ENCODE peak calls at places on chromosome 13, in nine cellular contexts. One of them, this sample, is unnamed.

GRCh38 chr13:19805765-19806164 is 23.0 kb upstream of the PSPC1 start:
- DNase-seq in transverse colon: no peak
- DNase-seq in HepG2: no peak
- DNase-seq in H1: no peak
- DNase-seq in K562: no peak
- DNase-seq in sigmoid colon: no peak
- DNase-seq in ovary: no peak
- DNase-seq in suprapubic skin: peak; percentile 60
- DNase-seq in tibial nerve: no peak
- DNase-seq in this sample: no peak

GRCh38 chr13:109331898-109332297 is 454.5 kb downstream of the IRS2 start:
- DNase-seq in transverse colon: no peak
- DNase-seq in HepG2: no peak
- DNase-seq in H1: no peak
- DNase-seq in K562: no peak
- DNase-seq in sigmoid colon: no peak
- DNase-seq in ovary: no peak
- DNase-seq in suprapubic skin: no peak
- DNase-seq in tibial nerve: no peak
- DNase-seq in this sample: no peak

GRCh38 chr13:106650690-106651205 is 82.8 kb upstream of the ARGLU1 start:
- DNase-seq in transverse colon: no peak
- DNase-seq in HepG2: no peak
- DNase-seq in H1: no peak
- DNase-seq in K562: no peak
- DNase-seq in sigmoid colon: no peak
- DNase-seq in ovary: no peak
- DNase-seq in suprapubic skin: no peak
- DNase-seq in tibial nerve: no peak
- DNase-seq in this sample: no peak

GRCh38 chr13:85597790-85598500 is 201.3 kb downstream of the SLITRK6 start:
- DNase-seq in transverse colon: no peak
- DNase-seq in HepG2: no peak
- DNase-seq in H1: no peak
- DNase-seq in K562: no peak
- DNase-seq in sigmoid colon: no peak
- DNase-seq in ovary: no peak
- DNase-seq in suprapubic skin: no peak
- DNase-seq in tibial nerve: no peak
- DNase-seq in this sample: no peak

GRCh38 chr13:111462221-111462764 is 141.9 kb downstream of the TEX29 start:
- DNase-seq in transverse colon: no peak
- DNase-seq in HepG2: no peak
- DNase-seq in H1: no peak
- DNase-seq in K562: no peak
- DNase-seq in sigmoid colon: peak; percentile 43
- DNase-seq in ovary: no peak
- DNase-seq in suprapubic skin: peak; percentile 69
- DNase-seq in tibial nerve: no peak
- DNase-seq in this sample: no peak

GRCh38 chr13:94710881-94711560 is 1.3 kb downstream of the SOX21 start:
- DNase-seq in transverse colon: no peak
- DNase-seq in HepG2: no peak
- DNase-seq in H1: no peak
- DNase-seq in K562: peak; percentile 54
- DNase-seq in sigmoid colon: no peak
- DNase-seq in ovary: no peak
- DNase-seq in suprapubic skin: no peak
- DNase-seq in tibial nerve: no peak
- DNase-seq in this sample: peak; percentile 85

GRCh38 chr13:29129616-29130015 is 309.5 kb downstream of the MTUS2 start:
- DNase-seq in transverse colon: no peak
- DNase-seq in HepG2: no peak
- DNase-seq in H1: no peak
- DNase-seq in K562: no peak
- DNase-seq in sigmoid colon: no peak
- DNase-seq in ovary: no peak
- DNase-seq in suprapubic skin: no peak
- DNase-seq in tibial nerve: no peak
- DNase-seq in this sample: no peak

GRCh38 chr13:108377646-108378206 is 108.2 kb downstream of the TNFSF13B start:
- DNase-seq in transverse colon: no peak
- DNase-seq in HepG2: no peak
- DNase-seq in H1: no peak
- DNase-seq in K562: no peak
- DNase-seq in sigmoid colon: no peak
- DNase-seq in ovary: no peak
- DNase-seq in suprapubic skin: no peak
- DNase-seq in tibial nerve: no peak
- DNase-seq in this sample: no peak

GRCh38 chr13:110961959-110962358 is 47.1 kb upstream of the ANKRD10 start:
- DNase-seq in transverse colon: no peak
- DNase-seq in HepG2: no peak
- DNase-seq in H1: no peak
- DNase-seq in K562: no peak
- DNase-seq in sigmoid colon: no peak
- DNase-seq in ovary: no peak
- DNase-seq in suprapubic skin: no peak
- DNase-seq in tibial nerve: no peak
- DNase-seq in this sample: no peak

GRCh38 chr13:110237895-110238294 is 69.1 kb downstream of the COL4A1 start:
- DNase-seq in transverse colon: no peak
- DNase-seq in HepG2: no peak
- DNase-seq in H1: no peak
- DNase-seq in K562: no peak
- DNase-seq in sigmoid colon: no peak
- DNase-seq in ovary: no peak
- DNase-seq in suprapubic skin: no peak
- DNase-seq in tibial nerve: no peak
- DNase-seq in this sample: no peak

GRCh38 chr13:35479223-35479536 is 2.7 kb upstream of the MAB21L1 start:
- DNase-seq in transverse colon: no peak
- DNase-seq in HepG2: no peak
- DNase-seq in H1: no peak
- DNase-seq in K562: no peak
- DNase-seq in sigmoid colon: no peak
- DNase-seq in ovary: no peak
- DNase-seq in suprapubic skin: no peak
- DNase-seq in tibial nerve: no peak
- DNase-seq in this sample: no peak

GRCh38 chr13:35481777-35482176 is 5.3 kb upstream of the MAB21L1 start:
- DNase-seq in transverse colon: no peak
- DNase-seq in HepG2: no peak
- DNase-seq in H1: no peak
- DNase-seq in K562: no peak
- DNase-seq in sigmoid colon: no peak
- DNase-seq in ovary: no peak
- DNase-seq in suprapubic skin: no peak
- DNase-seq in tibial nerve: no peak
- DNase-seq in this sample: no peak

GRCh38 chr13:35478384-35479222 is 2.1 kb upstream of the MAB21L1 start:
- DNase-seq in transverse colon: no peak
- DNase-seq in HepG2: no peak
- DNase-seq in H1: no peak
- DNase-seq in K562: no peak
- DNase-seq in sigmoid colon: peak; percentile 60
- DNase-seq in ovary: no peak
- DNase-seq in suprapubic skin: no peak
- DNase-seq in tibial nerve: no peak
- DNase-seq in this sample: no peak

GRCh38 chr13:35475960-35476943 is at the start of gene MAB21L1:
- DNase-seq in transverse colon: peak; percentile 9
- DNase-seq in HepG2: no peak
- DNase-seq in H1: no peak
- DNase-seq in K562: no peak
- DNase-seq in sigmoid colon: peak; percentile 71
- DNase-seq in ovary: peak; percentile 28
- DNase-seq in suprapubic skin: peak; percentile 80
- DNase-seq in tibial nerve: peak; percentile 77
- DNase-seq in this sample: peak; percentile 49

DNA sequence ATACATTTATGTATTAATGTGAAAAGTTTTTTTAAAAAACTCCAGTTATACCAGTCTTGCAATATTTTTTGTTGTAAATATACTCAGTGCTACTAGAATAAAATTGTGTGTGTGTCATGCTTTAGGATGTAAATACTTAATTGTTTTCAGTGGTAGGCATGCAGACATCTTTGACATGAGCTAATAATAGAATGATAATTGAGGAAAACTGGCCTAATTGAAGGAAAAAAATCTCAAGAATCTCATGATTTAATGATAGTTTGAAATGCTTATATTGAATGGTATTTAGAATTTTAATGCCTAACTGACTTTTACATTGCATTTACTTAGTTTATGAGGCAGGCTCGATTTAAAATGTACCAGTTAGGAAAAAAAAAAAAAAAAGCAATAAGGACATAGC is 3.2 kb upstream of the MAB21L1 start:
- DNase-seq in transverse colon: no peak
- DNase-seq in HepG2: no peak
- DNase-seq in H1: no peak
- DNase-seq in K562: no peak
- DNase-seq in sigmoid colon: no peak
- DNase-seq in ovary: no peak
- DNase-seq in suprapubic skin: no peak
- DNase-seq in tibial nerve: no peak
- DNase-seq in this sample: no peak
- H3K4me3 ChIP-seq in transverse colon: no peak overlapping the region
- H3K4me3 ChIP-seq in HepG2: no peak overlapping the region
- H3K4me3 ChIP-seq in H1: no peak overlapping the region
- H3K4me3 ChIP-seq in K562: no peak overlapping the region
- H3K4me3 ChIP-seq in sigmoid colon: no peak overlapping the region
- H3K4me3 ChIP-seq in ovary: no peak overlapping the region
- H3K4me3 ChIP-seq in suprapubic skin: no peak overlapping the region
- H3K4me3 ChIP-seq in tibial nerve: no peak overlapping the region
- H3K4me3 ChIP-seq in this sample: no peak overlapping the region

GRCh38 chr13:25179810-25180437 is 7.8 kb upstream of the AMER2 start:
- DNase-seq in transverse colon: no peak
- DNase-seq in HepG2: no peak
- DNase-seq in H1: no peak
- DNase-seq in K562: no peak
- DNase-seq in sigmoid colon: no peak
- DNase-seq in ovary: no peak
- DNase-seq in suprapubic skin: no peak
- DNase-seq in tibial nerve: no peak
- DNase-seq in this sample: no peak
- H3K4me1 ChIP-seq in transverse colon: no peaks in the 10 kb centered on the region
- H3K4me1 ChIP-seq in HepG2: no peaks in the 10 kb centered on the region
- H3K4me1 ChIP-seq in H1: peaks cover 2% of the 10 kb centered on the region
- H3K4me1 ChIP-seq in K562: no peaks in the 10 kb centered on the region
- H3K4me1 ChIP-seq in sigmoid colon: no peaks in the 10 kb centered on the region
- H3K4me1 ChIP-seq in ovary: no peaks in the 10 kb centered on the region
- H3K4me1 ChIP-seq in suprapubic skin: no peaks in the 10 kb centered on the region
- H3K4me1 ChIP-seq in tibial nerve: no peaks in the 10 kb centered on the region
- H3K4me1 ChIP-seq in this sample: no peaks in the 10 kb centered on the region

GRCh38 chr13:34640931-34641330 is 301.1 kb upstream of the NBEA start:
- DNase-seq in transverse colon: no peak
- DNase-seq in HepG2: no peak
- DNase-seq in H1: no peak
- DNase-seq in K562: no peak
- DNase-seq in sigmoid colon: no peak
- DNase-seq in ovary: no peak
- DNase-seq in suprapubic skin: no peak
- DNase-seq in tibial nerve: no peak
- DNase-seq in this sample: no peak

GRCh38 chr13:34638897-34639296 is 303.2 kb upstream of the NBEA start:
- DNase-seq in transverse colon: no peak
- DNase-seq in HepG2: no peak
- DNase-seq in H1: no peak
- DNase-seq in K562: no peak
- DNase-seq in sigmoid colon: no peak
- DNase-seq in ovary: no peak
- DNase-seq in suprapubic skin: no peak
- DNase-seq in tibial nerve: no peak
- DNase-seq in this sample: no peak

GRCh38 chr13:34634443-34634842 is 307.6 kb upstream of the NBEA start:
- DNase-seq in transverse colon: no peak
- DNase-seq in HepG2: no peak
- DNase-seq in H1: no peak
- DNase-seq in K562: no peak
- DNase-seq in sigmoid colon: no peak
- DNase-seq in ovary: no peak
- DNase-seq in suprapubic skin: no peak
- DNase-seq in tibial nerve: no peak
- DNase-seq in this sample: no peak

GRCh38 chr13:34640179-34640929 is 301.7 kb upstream of the NBEA start:
- DNase-seq in transverse colon: no peak
- DNase-seq in HepG2: no peak
- DNase-seq in H1: no peak
- DNase-seq in K562: no peak
- DNase-seq in sigmoid colon: no peak
- DNase-seq in ovary: no peak
- DNase-seq in suprapubic skin: no peak
- DNase-seq in tibial nerve: no peak
- DNase-seq in this sample: peak; percentile 54
- TF ChIP-seq EP300 in transverse colon: no peak
- TF ChIP-seq EP300 in HepG2: no peak
- TF ChIP-seq EP300 in H1: no peak
- TF ChIP-seq EP300 in K562: no peak
- TF ChIP-seq EP300 in sigmoid colon: no peak
- TF ChIP-seq EP300 in ovary: no peak
- TF ChIP-seq EP300 in suprapubic skin: no peak
- TF ChIP-seq EP300 in tibial nerve: no peak
- TF ChIP-seq EP300 in this sample: no peak

GRCh38 chr13:93244141-93244917 is 17.7 kb downstream of the GPC6 start:
- DNase-seq in transverse colon: no peak
- DNase-seq in HepG2: no peak
- DNase-seq in H1: no peak
- DNase-seq in K562: no peak
- DNase-seq in sigmoid colon: no peak
- DNase-seq in ovary: peak; percentile 41
- DNase-seq in suprapubic skin: no peak
- DNase-seq in tibial nerve: no peak
- DNase-seq in this sample: no peak
- H3K4me3 ChIP-seq in transverse colon: no peak overlapping the region
- H3K4me3 ChIP-seq in HepG2: no peak overlapping the region
- H3K4me3 ChIP-seq in H1: no peak overlapping the region
- H3K4me3 ChIP-seq in K562: no peak overlapping the region
- H3K4me3 ChIP-seq in sigmoid colon: no peak overlapping the region
- H3K4me3 ChIP-seq in ovary: no peak overlapping the region
- H3K4me3 ChIP-seq in suprapubic skin: peak overlapping the region; percentile 29
- H3K4me3 ChIP-seq in tibial nerve: peak overlapping the region; percentile 31
- H3K4me3 ChIP-seq in this sample: no peak overlapping the region